ENCODE peak calls at places on chromosome 6, in ten cellular contexts. T is adipocyte; W is epithelial cell of esophagus; X is activated CD8-positive, alpha-beta memory T cell treated with anti-CD3 and anti-CD28 coated beads, Interleukin-2, amount 50 U/mL, for 48 hours; Q is NCI-H1417; V is left cardiac atrium; M is sigmoid colon; O is PC-9; F is BJ; E is fibroblast of villous mesenchyme. R is an unnamed sample.

GRCh38 chr6:37565267-37566208 is 65.8 kb upstream of the CCDC167 start:
- DNase-seq in M (no peak), V (peak), W (no peak), O (no peak), E (no peak), X (no peak), T (no peak), Q (peak), F (no peak), R (no peak)

GRCh38 chr6:37539706-37540352 is 40.1 kb upstream of the CCDC167 start:
- DNase-seq in T (no peak), V (no peak), F (no peak), Q (no peak), X (no peak), E (no peak), W (no peak), M (no peak), O (no peak), R (no peak)

GRCh38 chr6:13146429-13146828 is 181.9 kb downstream of the TBC1D7 start:
- DNase-seq in M (no peak), V (no peak), O (no peak), T (no peak), W (no peak), F (no peak), X (no peak), Q (no peak), E (no peak), R (no peak)

GRCh38 chr6:37491830-37492208 is 7.9 kb downstream of the CCDC167 start:
- DNase-seq in X (no peak), O (no peak), T (no peak), Q (no peak), V (no peak), W (no peak), M (peak), E (no peak), F (no peak), R (no peak)

GRCh38 chr6:37279366-37280134 is 21.6 kb upstream of the TMEM217 start:
- DNase-seq in V (no peak), W (peak), F (peak), Q (no peak), M (no peak), E (peak), O (peak), X (no peak), T (peak), R (peak)

GRCh38 chr6:31144970-31145340 is 6.1 kb upstream of the PSORS1C2 start:
- DNase-seq in T (no peak), O (no peak), W (no peak), E (no peak), M (no peak), Q (no peak), X (no peak), V (no peak), F (no peak), R (no peak)

GRCh38 chr6:33139596-33140206 is 52.6 kb downstream of the COL11A2 start:
- DNase-seq in Q (no peak), E (no peak), T (no peak), F (no peak), O (no peak), W (no peak), M (no peak), X (no peak), V (no peak), R (no peak)

GRCh38 chr6:72826744-72827438 is 205.0 kb downstream of the KCNQ5 start:
- DNase-seq in E (peak), M (no peak), V (no peak), F (no peak), Q (no peak), O (no peak), W (peak), T (peak), X (no peak), R (peak)

GRCh38 chr6:36118550-36119107 is 11.7 kb upstream of the MAPK13 start:
- DNase-seq in Q (peak), W (peak), M (peak), X (no peak), V (no peak), F (no peak), T (no peak), E (no peak), O (peak), R (peak)

GRCh38 chr6:167688123-167688522 is 138.6 kb upstream of the AFDN start:
- DNase-seq in X (no peak), F (no peak), V (no peak), O (no peak), E (no peak), Q (no peak), T (no peak), M (peak), W (no peak), R (no peak)

GRCh38 chr6:26034901-26035300 is 52.3 kb upstream of the HFE start:
- DNase-seq in F (no peak), M (no peak), E (no peak), T (no peak), V (no peak), O (no peak), W (no peak), Q (no peak), X (no peak), R (no peak)